ENCODE peak calls at places on chromosomes 13 and 19, in nine cellular contexts. One of them, this sample, is unnamed.
A peak's percentile ranks its signal among the peaks of the same experiment; 100 is the strongest.

GRCh38 chr13:112657850-112658445 is 31.9 kb upstream of the ATP11A start:
- DNase-seq in spleen: no peak
- DNase-seq in H1: no peak
- DNase-seq in prostate gland: no peak
- DNase-seq in K562: no peak
- DNase-seq in esophagus muscularis mucosa: no peak
- DNase-seq in suprapubic skin: no peak
- DNase-seq in HCT116: no peak
- DNase-seq in HepG2: no peak
- DNase-seq in this sample: no peak

GRCh38 chr13:29595380-29596063 is at the start of gene SLC7A1:
- DNase-seq in K562: peak; percentile 87
- DNase-seq in prostate gland: peak; percentile 80
- DNase-seq in H1: peak; percentile 72
- DNase-seq in spleen: peak; percentile 95
- DNase-seq in HepG2: peak; percentile 70
- DNase-seq in esophagus muscularis mucosa: peak; percentile 93
- DNase-seq in suprapubic skin: peak; percentile 86
- DNase-seq in HCT116: peak; percentile 59
- DNase-seq in this sample: peak; percentile 90

GRCh38 chr13:34993470-34993869 is 51.4 kb downstream of the NBEA start:
- DNase-seq in HCT116: no peak
- DNase-seq in H1: no peak
- DNase-seq in K562: no peak
- DNase-seq in HepG2: no peak
- DNase-seq in suprapubic skin: no peak
- DNase-seq in esophagus muscularis mucosa: no peak
- DNase-seq in spleen: no peak
- DNase-seq in prostate gland: no peak
- DNase-seq in this sample: no peak

GRCh38 chr13:40102854-40103253 is 447.4 kb downstream of the COG6 start:
- DNase-seq in HepG2: peak; percentile 32
- DNase-seq in HCT116: peak; percentile 51
- DNase-seq in K562: peak; percentile 26
- DNase-seq in esophagus muscularis mucosa: no peak
- DNase-seq in prostate gland: no peak
- DNase-seq in spleen: no peak
- DNase-seq in H1: no peak
- DNase-seq in suprapubic skin: no peak
- DNase-seq in this sample: no peak

GRCh38 chr13:78660130-78660857 is 1.3 kb upstream of the OBI1 start:
- DNase-seq in H1: no peak
- DNase-seq in suprapubic skin: no peak
- DNase-seq in HepG2: peak; percentile 25
- DNase-seq in esophagus muscularis mucosa: no peak
- DNase-seq in spleen: peak; percentile 77
- DNase-seq in prostate gland: peak; percentile 4
- DNase-seq in K562: no peak
- DNase-seq in HCT116: no peak
- DNase-seq in this sample: no peak

GRCh38 chr19:5953680-5954213 is 24.2 kb downstream of the RANBP3 start:
- DNase-seq in prostate gland: no peak
- DNase-seq in HCT116: no peak
- DNase-seq in esophagus muscularis mucosa: no peak
- DNase-seq in HepG2: no peak
- DNase-seq in K562: peak; percentile 49
- DNase-seq in suprapubic skin: no peak
- DNase-seq in spleen: no peak
- DNase-seq in H1: no peak
- DNase-seq in this sample: peak; percentile 40

GRCh38 chr13:30744056-30744684 is 8.8 kb downstream of the ALOX5AP start:
- DNase-seq in HCT116: peak; percentile 19
- DNase-seq in esophagus muscularis mucosa: no peak
- DNase-seq in prostate gland: peak; percentile 10
- DNase-seq in K562: peak; percentile 6
- DNase-seq in HepG2: peak; percentile 54
- DNase-seq in spleen: peak; percentile 93
- DNase-seq in suprapubic skin: no peak
- DNase-seq in H1: no peak
- DNase-seq in this sample: no peak

GRCh38 chr19:13995878-13996765 is 10.0 kb downstream of the RFX1 start:
- DNase-seq in K562: no peak
- DNase-seq in spleen: peak; percentile 54
- DNase-seq in HepG2: no peak
- DNase-seq in HCT116: no peak
- DNase-seq in prostate gland: no peak
- DNase-seq in suprapubic skin: no peak
- DNase-seq in esophagus muscularis mucosa: no peak
- DNase-seq in H1: no peak
- DNase-seq in this sample: no peak

GRCh38 chr13:28246891-28247290 is 108.5 kb downstream of the PAN3 start:
- DNase-seq in esophagus muscularis mucosa: no peak
- DNase-seq in suprapubic skin: no peak
- DNase-seq in K562: no peak
- DNase-seq in HCT116: no peak
- DNase-seq in prostate gland: no peak
- DNase-seq in H1: no peak
- DNase-seq in HepG2: no peak
- DNase-seq in spleen: no peak
- DNase-seq in this sample: no peak

GRCh38 chr13:44516771-44517170 is 59.4 kb downstream of the TSC22D1 start:
- DNase-seq in HCT116: peak; percentile 13
- DNase-seq in HepG2: no peak
- DNase-seq in H1: no peak
- DNase-seq in esophagus muscularis mucosa: no peak
- DNase-seq in K562: no peak
- DNase-seq in prostate gland: no peak
- DNase-seq in spleen: no peak
- DNase-seq in suprapubic skin: no peak
- DNase-seq in this sample: no peak

DNA sequence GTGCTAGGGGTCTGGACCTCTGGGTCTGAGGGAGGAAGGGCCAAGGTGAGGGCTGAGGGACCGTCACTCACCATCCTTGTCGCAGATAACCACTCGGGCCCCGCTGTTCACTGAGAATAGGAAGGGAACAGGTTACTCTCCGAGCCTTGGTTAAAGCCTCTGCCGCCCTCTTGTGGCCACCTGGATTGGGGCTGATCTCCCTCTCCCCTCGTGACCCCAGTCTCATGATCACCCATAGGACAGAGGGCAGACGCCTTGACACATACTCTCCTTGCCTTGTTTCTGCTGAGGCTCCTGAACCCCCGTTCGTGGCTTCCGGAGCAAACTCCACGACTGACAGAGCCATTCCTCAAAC is 580 bp downstream of the HSD17B14 start:
- DNase-seq in HCT116: peak; percentile 76
- DNase-seq in K562: peak; percentile 95
- DNase-seq in suprapubic skin: peak; percentile 98
- DNase-seq in esophagus muscularis mucosa: peak; percentile 99
- DNase-seq in prostate gland: peak; percentile 94
- DNase-seq in HepG2: peak; percentile 82
- DNase-seq in spleen: peak; percentile 96
- DNase-seq in H1: peak; percentile 78
- DNase-seq in this sample: peak; percentile 98
- H3K4me3 ChIP-seq in HCT116: peak overlapping the region; percentile 29
- H3K4me3 ChIP-seq in K562: no peak overlapping the region
- H3K4me3 ChIP-seq in suprapubic skin: peak overlapping the region; percentile 47
- H3K4me3 ChIP-seq in esophagus muscularis mucosa: peak overlapping the region; percentile 40
- H3K4me3 ChIP-seq in prostate gland: peak overlapping the region; percentile 27
- H3K4me3 ChIP-seq in HepG2: peak overlapping the region; percentile 50
- H3K4me3 ChIP-seq in spleen: peak overlapping the region; percentile 50
- H3K4me3 ChIP-seq in H1: peak overlapping the region; percentile 49
- H3K4me3 ChIP-seq in this sample: peak overlapping the region; percentile 47

DNA sequence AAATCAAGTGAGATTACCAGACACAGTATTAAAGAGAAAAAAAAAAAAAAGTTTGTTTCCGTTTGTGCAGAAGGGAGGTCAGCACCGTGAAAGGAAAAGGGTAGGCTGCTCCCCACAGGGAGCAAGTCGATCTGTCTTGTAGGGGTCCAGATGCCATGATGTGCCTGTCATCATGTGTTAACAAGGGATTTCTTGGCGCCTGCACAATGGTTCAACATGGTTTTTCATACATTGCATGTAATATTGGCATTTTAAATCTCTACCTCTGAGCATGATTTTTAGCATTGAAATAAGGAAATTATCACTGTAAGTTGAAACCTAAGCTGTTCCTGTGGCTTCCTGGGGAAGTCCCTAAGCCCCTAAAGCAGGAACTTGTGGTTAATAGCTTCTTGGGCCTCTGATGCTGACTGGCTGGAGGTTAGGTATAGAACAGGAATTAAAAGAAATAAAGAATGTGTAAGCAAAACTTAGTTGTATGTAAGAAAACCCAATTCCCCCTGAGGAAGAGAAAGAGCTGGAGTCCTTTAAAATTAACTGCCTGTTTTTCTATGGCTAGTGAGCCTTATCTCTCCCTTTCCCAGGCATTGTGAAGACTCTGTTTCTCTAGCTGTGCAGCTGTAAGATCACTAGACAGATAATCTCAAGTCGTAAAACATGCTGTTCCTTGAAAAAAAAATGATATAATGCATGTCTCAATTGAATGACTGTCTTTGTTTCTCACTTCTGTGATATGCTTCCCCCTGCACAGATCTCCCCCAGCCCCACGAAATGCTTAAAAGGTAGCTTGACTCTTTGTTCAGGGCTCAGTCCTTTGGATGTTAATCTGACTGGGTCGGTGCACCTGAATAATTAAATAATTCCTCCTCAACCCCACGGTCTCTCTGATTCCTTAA is 7.4 kb upstream of the FCGBP start:
- DNase-seq in HepG2: no peak
- DNase-seq in suprapubic skin: no peak
- DNase-seq in HCT116: no peak
- DNase-seq in H1: no peak
- DNase-seq in esophagus muscularis mucosa: peak; percentile 68
- DNase-seq in prostate gland: no peak
- DNase-seq in K562: no peak
- DNase-seq in spleen: no peak
- DNase-seq in this sample: no peak
- H3K4me1 ChIP-seq in HepG2: peaks cover 53% of the 10 kb centered on the region
- H3K4me1 ChIP-seq in suprapubic skin: no peaks in the 10 kb centered on the region
- H3K4me1 ChIP-seq in HCT116: no peaks in the 10 kb centered on the region
- H3K4me1 ChIP-seq in H1: no peaks in the 10 kb centered on the region
- H3K4me1 ChIP-seq in esophagus muscularis mucosa: no peaks in the 10 kb centered on the region
- H3K4me1 ChIP-seq in prostate gland: peaks cover 11% of the 10 kb centered on the region
- H3K4me1 ChIP-seq in K562: no peaks in the 10 kb centered on the region
- H3K4me1 ChIP-seq in spleen: peaks cover 36% of the 10 kb centered on the region
- H3K4me1 ChIP-seq in this sample: no peaks in the 10 kb centered on the region

DNA sequence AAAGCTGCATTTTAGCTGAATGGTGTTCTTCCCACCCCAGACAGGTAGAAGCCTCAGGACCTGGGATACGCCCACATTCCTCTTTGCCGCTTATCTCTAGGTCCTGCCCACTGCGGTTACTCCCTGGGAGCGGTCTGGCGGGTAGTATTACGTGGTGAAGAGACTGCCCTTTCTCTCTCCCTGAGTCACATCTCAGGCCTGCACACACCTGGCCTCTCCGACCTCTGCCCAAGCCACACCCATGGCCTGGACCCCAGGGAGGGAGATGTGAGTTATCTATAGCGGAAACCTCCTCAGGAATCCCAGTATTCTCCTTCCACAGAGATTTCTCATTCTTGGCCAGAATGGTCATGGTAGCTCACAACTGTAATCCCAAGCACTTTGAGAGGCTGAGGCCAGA is 17.3 kb downstream of the RHPN2 start:
- DNase-seq in H1: peak; percentile 61
- DNase-seq in HCT116: peak; percentile 96
- DNase-seq in prostate gland: no peak
- DNase-seq in spleen: no peak
- DNase-seq in HepG2: no peak
- DNase-seq in esophagus muscularis mucosa: no peak
- DNase-seq in suprapubic skin: no peak
- DNase-seq in K562: peak; percentile 79
- DNase-seq in this sample: no peak
- TF ChIP-seq POLR2AphosphoS5 in H1: no peak
- TF ChIP-seq POLR2AphosphoS5 in HCT116: peak; percentile 53
- TF ChIP-seq POLR2AphosphoS5 in prostate gland: peak; percentile 7
- TF ChIP-seq POLR2AphosphoS5 in spleen: no peak
- TF ChIP-seq POLR2AphosphoS5 in HepG2: no peak
- TF ChIP-seq POLR2AphosphoS5 in esophagus muscularis mucosa: no peak
- TF ChIP-seq POLR2AphosphoS5 in suprapubic skin: no peak
- TF ChIP-seq POLR2AphosphoS5 in K562: no peak
- TF ChIP-seq POLR2AphosphoS5 in this sample: no peak

GRCh38 chr13:46685006-46685730 is 111.8 kb downstream of the ESD start:
- DNase-seq in spleen: no peak
- DNase-seq in esophagus muscularis mucosa: no peak
- DNase-seq in suprapubic skin: no peak
- DNase-seq in HCT116: no peak
- DNase-seq in prostate gland: no peak
- DNase-seq in H1: no peak
- DNase-seq in K562: no peak
- DNase-seq in HepG2: no peak
- DNase-seq in this sample: no peak

GRCh38 chr13:46686171-46686570 is 110.8 kb downstream of the ESD start:
- DNase-seq in spleen: no peak
- DNase-seq in HepG2: no peak
- DNase-seq in HCT116: no peak
- DNase-seq in prostate gland: no peak
- DNase-seq in K562: no peak
- DNase-seq in H1: no peak
- DNase-seq in suprapubic skin: no peak
- DNase-seq in esophagus muscularis mucosa: no peak
- DNase-seq in this sample: no peak

GRCh38 chr13:46682015-46682414 is 114.9 kb downstream of the ESD start:
- DNase-seq in prostate gland: no peak
- DNase-seq in esophagus muscularis mucosa: no peak
- DNase-seq in suprapubic skin: no peak
- DNase-seq in HCT116: no peak
- DNase-seq in spleen: no peak
- DNase-seq in K562: no peak
- DNase-seq in HepG2: no peak
- DNase-seq in H1: no peak
- DNase-seq in this sample: no peak

GRCh38 chr13:46683879-46684278 is 113.1 kb downstream of the ESD start:
- DNase-seq in HepG2: no peak
- DNase-seq in HCT116: no peak
- DNase-seq in esophagus muscularis mucosa: no peak
- DNase-seq in prostate gland: no peak
- DNase-seq in suprapubic skin: no peak
- DNase-seq in H1: no peak
- DNase-seq in spleen: no peak
- DNase-seq in K562: no peak
- DNase-seq in this sample: no peak

DNA sequence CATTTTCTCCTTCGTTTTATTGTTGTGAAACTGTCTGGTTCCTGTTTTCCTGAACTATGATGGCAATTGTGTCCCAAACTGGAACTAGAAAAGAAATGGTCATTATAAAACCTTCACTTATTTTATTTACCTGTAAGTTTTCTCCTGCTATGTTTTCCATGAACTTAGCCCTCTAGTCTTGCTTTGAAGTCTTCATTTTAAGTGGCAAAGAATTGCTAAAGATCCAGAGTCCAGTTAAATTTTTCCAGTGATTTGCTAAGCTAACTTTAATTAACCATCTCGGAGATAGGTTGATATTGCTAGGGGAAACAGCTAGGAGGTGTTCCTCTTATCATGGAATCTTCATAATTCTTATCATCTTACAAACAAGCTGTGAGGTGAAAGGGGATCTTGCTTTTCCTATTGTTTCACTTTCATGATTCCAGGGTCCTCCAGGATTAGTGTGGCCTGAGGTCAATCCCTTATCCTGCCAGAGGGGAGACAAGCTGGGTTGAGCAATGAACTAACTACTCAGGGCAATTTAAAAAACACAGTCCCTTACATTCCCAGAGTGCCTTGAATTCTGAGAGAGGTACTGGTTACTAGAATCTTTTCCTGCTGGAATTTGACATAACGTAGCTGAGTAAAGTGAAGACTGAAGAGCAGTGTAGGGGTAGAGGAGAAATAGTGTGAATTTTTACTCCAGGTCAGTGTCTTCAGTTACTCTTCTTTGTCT is 112.5 kb downstream of the ESD start:
- DNase-seq in prostate gland: no peak
- DNase-seq in HCT116: no peak
- DNase-seq in K562: no peak
- DNase-seq in esophagus muscularis mucosa: no peak
- DNase-seq in HepG2: peak; percentile 86
- DNase-seq in suprapubic skin: no peak
- DNase-seq in spleen: no peak
- DNase-seq in H1: peak; percentile 31
- DNase-seq in this sample: no peak
- H3K4me3 ChIP-seq in prostate gland: no peak overlapping the region
- H3K4me3 ChIP-seq in HCT116: no peak overlapping the region
- H3K4me3 ChIP-seq in K562: no peak overlapping the region
- H3K4me3 ChIP-seq in esophagus muscularis mucosa: no peak overlapping the region
- H3K4me3 ChIP-seq in HepG2: peak overlapping the region; percentile 40
- H3K4me3 ChIP-seq in suprapubic skin: no peak overlapping the region
- H3K4me3 ChIP-seq in spleen: no peak overlapping the region
- H3K4me3 ChIP-seq in H1: no peak overlapping the region
- H3K4me3 ChIP-seq in this sample: no peak overlapping the region

This sample was measured in sigmoid colon.